ENCODE peak calls at places on chromosomes 12 and 14, in seven cellular contexts. U, Q, M, G, N, D and J are unnamed samples.

GRCh38 chr14:21231020-21231652 is 38.1 kb downstream of the HNRNPC start:
- DNase-seq in U (no peak), Q (no peak), M (no peak), G (no peak), N (no peak), D (no peak), J (no peak)

GRCh38 chr14:67517083-67517482 is 16.0 kb upstream of the PLEKHH1 start:
- DNase-seq in U (no peak), Q (peak), M (peak), G (no peak), N (no peak), D (no peak), J (no peak)

GRCh38 chr14:92744198-92744597 is 4.2 kb downstream of the LGMN start:
- DNase-seq in U (no peak), Q (no peak), M (no peak), G (no peak), N (no peak), D (no peak), J (no peak)

GRCh38 chr14:22846811-22847307 is 10.5 kb downstream of the MMP14 start:
- DNase-seq in U (no peak), Q (no peak), M (no peak), G (no peak), N (no peak), D (no peak), J (no peak)

GRCh38 chr12:42663621-42664020 is 74.1 kb upstream of the PRICKLE1 start:
- DNase-seq in U (no peak), Q (no peak), M (no peak), G (no peak), N (no peak), D (no peak), J (no peak)

GRCh38 chr14:83734431-83734830 is 1795.5 kb upstream of the FLRT2 start:
- DNase-seq in U (no peak), Q (no peak), M (no peak), G (no peak), N (no peak), D (no peak), J (no peak)

GRCh38 chr14:64758711-64759554 is 54.7 kb downstream of the PLEKHG3 start:
- DNase-seq in U (no peak), Q (no peak), M (no peak), G (peak), N (peak), D (no peak), J (no peak)

GRCh38 chr12:3633396-3633795 is 119.5 kb downstream of the CRACR2A start:
- DNase-seq in U (no peak), Q (no peak), M (no peak), G (no peak), N (no peak), D (no peak), J (no peak)

GRCh38 chr14:88914956-88915355 is 90.5 kb downstream of the TTC8 start:
- DNase-seq in U (no peak), Q (no peak), M (no peak), G (no peak), N (no peak), D (no peak), J (no peak)

GRCh38 chr12:47770086-47770726 is 2.8 kb upstream of the SLC48A1 start:
- DNase-seq in U (no peak), Q (no peak), M (no peak), G (peak), N (peak), D (no peak), J (no peak)

GRCh38 chr12:20268121-20268732 is 100.1 kb upstream of the PDE3A start:
- DNase-seq in U (no peak), Q (no peak), M (no peak), G (peak), N (peak), D (no peak), J (peak)

GRCh38 chr12:29088611-29089219 is 60.4 kb upstream of the FAR2 start:
- DNase-seq in U (no peak), Q (no peak), M (no peak), G (peak), N (peak), D (no peak), J (no peak)

GRCh38 chr14:47438650-47439140 is 236.7 kb downstream of the MDGA2 start:
- DNase-seq in U (no peak), Q (no peak), M (no peak), G (peak), N (no peak), D (no peak), J (no peak)

GRCh38 chr12:106955377-106956047 is at the start of gene TMEM263:
- DNase-seq in U (peak), Q (peak), M (peak), G (peak), N (peak), D (peak), J (peak)

GRCh38 chr12:106954462-106955376 is 988 bp upstream of the TMEM263 start:
- DNase-seq in U (no peak), Q (peak), M (peak), G (no peak), N (peak), D (peak), J (no peak)

GRCh38 chr12:106956048-106956935 is 585 bp downstream of the TMEM263 start:
- DNase-seq in U (no peak), Q (peak), M (peak), G (peak), N (peak), D (peak), J (peak)

GRCh38 chr12:106960443-106960842 is 4.7 kb downstream of the TMEM263 start:
- DNase-seq in U (no peak), Q (no peak), M (no peak), G (no peak), N (no peak), D (no peak), J (no peak)

GRCh38 chr12:106957617-106958016 is 1.9 kb downstream of the TMEM263 start:
- DNase-seq in U (no peak), Q (no peak), M (no peak), G (no peak), N (no peak), D (no peak), J (no peak)
- H3K27ac ChIP-seq in U (peak), Q (peak), M (peak), G (no peak), N (no peak), D (no peak), J (peak)

DNA sequence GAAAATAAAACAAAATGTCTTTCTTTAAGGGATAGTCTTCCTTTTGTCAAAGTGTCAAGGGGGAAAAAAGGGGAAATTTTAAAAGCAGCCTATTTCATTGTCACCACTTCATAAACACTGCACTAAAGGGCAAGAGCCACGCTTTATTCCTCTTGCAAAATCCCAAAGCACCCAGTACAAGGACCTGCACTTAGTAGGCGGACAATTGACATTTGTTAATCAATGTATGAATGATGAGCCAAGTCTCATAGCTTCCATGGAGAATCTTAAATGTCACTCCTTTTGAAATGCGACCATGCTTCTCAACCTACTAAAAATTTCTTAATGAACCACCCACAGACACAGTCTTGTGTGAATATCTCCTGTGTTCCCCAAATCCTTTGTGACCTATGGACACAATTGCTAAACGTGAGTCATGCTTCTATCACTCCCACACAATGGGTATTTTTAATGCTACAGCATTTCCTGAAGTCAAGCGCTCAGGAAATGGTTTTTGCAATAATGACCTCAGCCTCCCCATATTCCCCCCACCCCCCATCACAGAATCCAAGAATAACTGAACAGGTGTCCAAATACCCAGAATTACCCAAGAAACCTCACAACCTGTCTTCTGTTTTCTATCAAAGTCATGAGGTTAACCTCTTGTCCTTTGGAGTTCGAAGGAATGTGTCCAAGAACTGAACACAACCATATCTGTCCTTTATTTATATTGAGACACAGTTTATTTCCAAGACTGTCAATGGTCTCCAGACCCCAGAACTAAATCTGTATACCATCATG is 163.6 kb upstream of the PLEKHG7 start:
- DNase-seq in U (no peak), Q (no peak), M (no peak), G (peak), N (peak), D (no peak), J (peak)
- H3K27ac ChIP-seq in U (no peak), Q (peak), M (peak), G (peak), N (no peak), D (no peak), J (peak)

DNA sequence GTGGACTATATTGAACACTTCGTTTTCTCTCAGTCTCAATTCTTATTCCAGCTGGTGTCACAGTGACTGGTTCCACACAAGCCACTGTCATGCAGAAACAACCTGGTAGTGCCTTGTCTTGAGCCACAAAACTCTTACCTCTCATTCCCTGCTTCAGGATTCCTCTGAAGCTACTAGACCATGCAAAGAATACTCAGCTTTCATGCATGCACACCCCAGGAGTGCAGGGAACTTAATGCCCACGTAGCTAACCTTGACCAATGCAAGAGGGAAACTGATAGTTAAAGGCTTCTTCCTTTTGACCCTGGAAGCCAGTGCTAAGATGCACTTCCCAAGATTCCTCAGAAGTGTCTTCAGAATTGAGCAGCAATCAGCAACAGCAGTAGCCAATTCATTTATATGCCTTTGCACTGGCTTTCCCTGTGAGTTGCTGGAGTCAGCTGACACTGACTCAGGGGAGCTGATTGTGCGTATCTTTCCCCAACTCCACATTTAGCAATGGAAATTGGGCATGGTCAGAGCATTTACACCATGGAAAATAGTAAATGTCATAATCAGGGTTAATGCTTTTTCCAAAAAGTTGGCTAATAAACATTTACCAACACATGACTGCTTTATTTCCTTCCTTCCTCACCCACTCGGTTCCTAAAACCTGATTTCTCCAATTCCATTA is 113.6 kb upstream of the SLC35F4 start:
- DNase-seq in U (no peak), Q (no peak), M (no peak), G (no peak), N (no peak), D (no peak), J (no peak)
- H3K27ac ChIP-seq in U (no peak), Q (no peak), M (no peak), G (no peak), N (no peak), D (no peak), J (no peak)

GRCh38 chr14:77106666-77107065 is 8.6 kb downstream of the CIPC start:
- DNase-seq in U (no peak), Q (no peak), M (no peak), G (no peak), N (no peak), D (no peak), J (no peak)
- H3K27ac ChIP-seq in U (peak), Q (peak), M (peak), G (no peak), N (no peak), D (no peak), J (no peak)

GRCh38 chr14:50116986-50117385 is 614 bp upstream of the VCPKMT start:
- DNase-seq in U (no peak), Q (no peak), M (no peak), G (no peak), N (no peak), D (no peak), J (no peak)
- H3K27ac ChIP-seq in U (peak), Q (peak), M (peak), G (peak), N (no peak), D (peak), J (peak)

GRCh38 chr12:66190519-66191406 is 1.7 kb downstream of the IRAK3 start:
- DNase-seq in U (no peak), Q (no peak), M (no peak), G (peak), N (peak), D (no peak), J (no peak)
- H3K27ac ChIP-seq in U (peak), Q (peak), M (peak), G (no peak), N (no peak), D (no peak), J (no peak)

GRCh38 chr12:49058366-49059062 is 2.1 kb downstream of the KMT2D start:
- DNase-seq in U (no peak), Q (no peak), M (no peak), G (no peak), N (no peak), D (no peak), J (no peak)

GRCh38 chr12:49059063-49059384 is 1.6 kb downstream of the KMT2D start:
- DNase-seq in U (no peak), Q (no peak), M (no peak), G (no peak), N (no peak), D (no peak), J (no peak)

GRCh38 chr12:49059385-49060232 is 985 bp downstream of the KMT2D start:
- DNase-seq in U (no peak), Q (no peak), M (no peak), G (peak), N (no peak), D (no peak), J (peak)

GRCh38 chr12:49061157-49061650 is 610 bp upstream of the KMT2D start:
- DNase-seq in U (no peak), Q (no peak), M (no peak), G (no peak), N (no peak), D (no peak), J (no peak)

GRCh38 chr12:49060237-49061156 is at the start of gene KMT2D:
- DNase-seq in U (peak), Q (peak), M (peak), G (peak), N (peak), D (peak), J (peak)
- H3K27ac ChIP-seq in U (peak), Q (peak), M (peak), G (peak), N (peak), D (peak), J (peak)

GRCh38 chr14:31261859-31262739 is 54.5 kb upstream of the HECTD1 start:
- DNase-seq in U (no peak), Q (no peak), M (peak), G (peak), N (peak), D (no peak), J (no peak)
- H3K27ac ChIP-seq in U (peak), Q (peak), M (peak), G (no peak), N (peak), D (no peak), J (no peak)

GRCh38 chr12:11823593-11823992 is 174.1 kb downstream of the ETV6 start:
- DNase-seq in U (no peak), Q (no peak), M (no peak), G (no peak), N (no peak), D (no peak), J (no peak)

GRCh38 chr12:11820476-11820875 is 171.0 kb downstream of the ETV6 start:
- DNase-seq in U (no peak), Q (no peak), M (no peak), G (no peak), N (no peak), D (no peak), J (no peak)

GRCh38 chr12:11821386-11821785 is 171.9 kb downstream of the ETV6 start:
- DNase-seq in U (no peak), Q (no peak), M (no peak), G (no peak), N (no peak), D (no peak), J (no peak)

GRCh38 chr12:11823043-11823442 is 173.6 kb downstream of the ETV6 start:
- DNase-seq in U (no peak), Q (no peak), M (no peak), G (no peak), N (peak), D (no peak), J (no peak)

DNA sequence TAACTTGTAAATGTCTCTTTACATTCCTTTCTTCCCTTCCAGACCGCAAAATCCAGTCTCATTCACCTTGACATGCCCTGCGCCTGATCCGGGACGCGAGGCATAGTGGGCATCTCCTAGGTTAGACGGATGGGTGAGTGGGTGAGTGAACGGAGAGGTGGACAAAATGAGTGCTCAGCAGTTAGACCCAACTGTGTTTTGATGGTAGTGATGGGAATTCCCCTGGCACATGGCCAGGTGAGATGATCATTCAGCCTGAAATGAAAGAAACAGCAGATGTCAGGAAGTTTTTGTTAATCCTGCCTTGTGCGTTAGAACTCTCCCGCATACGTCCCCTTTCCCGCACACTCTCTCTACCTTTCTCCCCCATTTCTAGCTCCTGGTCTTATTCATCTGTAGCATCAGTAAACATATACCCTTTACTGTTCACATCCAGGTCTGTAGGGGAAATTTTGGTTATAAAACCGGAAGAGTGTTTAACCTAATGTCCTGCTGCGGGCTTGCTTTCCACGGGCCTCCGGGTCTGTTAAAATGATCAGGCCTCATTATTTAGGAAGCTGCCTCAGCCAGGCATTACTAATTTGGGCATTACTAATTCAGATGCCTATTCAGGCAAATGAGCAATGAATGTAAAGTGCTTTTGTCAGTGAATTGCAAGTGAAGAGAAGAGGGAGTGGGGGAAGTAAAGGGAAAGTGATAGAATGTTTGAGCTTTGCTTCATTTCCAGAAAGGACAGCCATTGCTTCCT is 172.8 kb downstream of the ETV6 start:
- DNase-seq in U (no peak), Q (no peak), M (no peak), G (no peak), N (peak), D (no peak), J (no peak)
- H3K27ac ChIP-seq in U (peak), Q (peak), M (peak), G (no peak), N (peak), D (no peak), J (peak)

DNA sequence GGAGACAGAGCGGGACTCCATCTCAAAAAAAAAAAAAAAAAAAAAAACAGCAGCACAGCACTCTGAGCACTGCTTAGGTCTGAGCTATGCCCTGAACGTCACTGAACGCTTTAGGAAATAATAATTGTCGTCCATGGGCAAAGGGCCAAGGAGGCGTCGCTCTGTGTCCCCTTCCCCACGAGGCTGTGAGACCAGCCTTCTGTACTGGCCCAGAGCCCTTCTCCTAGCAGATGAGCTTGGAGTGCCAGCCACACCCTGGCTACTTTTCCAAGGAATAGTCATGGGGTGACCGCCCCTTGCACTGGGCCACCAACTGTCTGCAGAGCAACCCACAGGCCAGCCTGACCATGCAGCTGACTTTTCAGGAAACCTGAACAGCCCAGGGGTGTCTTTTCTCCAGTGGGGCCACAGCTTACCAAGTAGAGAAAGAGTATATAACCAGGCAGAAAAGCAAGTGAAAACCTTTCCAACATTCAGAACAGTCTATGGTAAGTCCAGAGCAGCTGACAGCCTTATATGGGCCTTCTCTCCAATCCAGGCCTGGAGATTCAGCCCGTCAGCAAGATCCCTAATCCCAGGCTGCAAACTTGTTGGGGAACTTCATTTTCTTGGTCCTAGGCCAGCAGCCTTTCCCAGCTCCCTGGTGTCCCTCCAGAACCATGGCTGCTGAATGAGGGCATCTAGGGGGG is 28.5 kb downstream of the CD9 start:
- DNase-seq in U (no peak), Q (no peak), M (peak), G (peak), N (no peak), D (no peak), J (no peak)
- H3K27ac ChIP-seq in U (peak), Q (peak), M (peak), G (peak), N (peak), D (no peak), J (no peak)